ENCODE peak calls at places on chromosomes 1 and 21, in eight cellular contexts. One of them, this sample, is unnamed.

GRCh38 chr1:74271503-74271902 is 36.3 kb downstream of the TNNI3K start:
- DNase-seq in pancreas: no peak
- DNase-seq in AG04450: no peak
- DNase-seq in upper lobe of left lung: no peak
- DNase-seq in astrocyte: no peak
- DNase-seq in HCT116: no peak
- DNase-seq in fibroblast of lung: no peak
- DNase-seq in neural progenitor cell: no peak
- DNase-seq in this sample: no peak

GRCh38 chr21:44987301-44987885 is 47.6 kb downstream of the SLX9 start:
- DNase-seq in HCT116: no peak
- DNase-seq in upper lobe of left lung: no peak
- DNase-seq in AG04450: no peak
- DNase-seq in astrocyte: no peak
- DNase-seq in pancreas: no peak
- DNase-seq in fibroblast of lung: no peak
- DNase-seq in neural progenitor cell: no peak
- DNase-seq in this sample: no peak

GRCh38 chr1:95854457-95854856 is 620.4 kb downstream of the RWDD3 start:
- DNase-seq in upper lobe of left lung: no peak
- DNase-seq in astrocyte: no peak
- DNase-seq in pancreas: no peak
- DNase-seq in HCT116: no peak
- DNase-seq in fibroblast of lung: no peak
- DNase-seq in AG04450: no peak
- DNase-seq in neural progenitor cell: no peak
- DNase-seq in this sample: no peak

GRCh38 chr1:174769961-174770549 is 229.7 kb upstream of the CACYBP start:
- DNase-seq in astrocyte: peak; percentile 43
- DNase-seq in upper lobe of left lung: no peak
- DNase-seq in fibroblast of lung: peak; percentile 73
- DNase-seq in HCT116: peak; percentile 37
- DNase-seq in AG04450: peak; percentile 20
- DNase-seq in pancreas: no peak
- DNase-seq in neural progenitor cell: peak; percentile 53
- DNase-seq in this sample: no peak

GRCh38 chr1:89808429-89809117 is 12.3 kb upstream of the LRRC8D start:
- DNase-seq in pancreas: no peak
- DNase-seq in HCT116: no peak
- DNase-seq in neural progenitor cell: peak; percentile 42
- DNase-seq in AG04450: no peak
- DNase-seq in fibroblast of lung: peak; percentile 21
- DNase-seq in astrocyte: peak; percentile 59
- DNase-seq in upper lobe of left lung: no peak
- DNase-seq in this sample: no peak

GRCh38 chr1:243473281-243474210 is 217.7 kb downstream of the SDCCAG8 start:
- DNase-seq in neural progenitor cell: no peak
- DNase-seq in HCT116: no peak
- DNase-seq in fibroblast of lung: peak; percentile 74
- DNase-seq in pancreas: no peak
- DNase-seq in AG04450: no peak
- DNase-seq in upper lobe of left lung: no peak
- DNase-seq in astrocyte: peak; percentile 33
- DNase-seq in this sample: peak; percentile 20

GRCh38 chr1:34681481-34682451 is 73.1 kb upstream of the GJB5 start:
- DNase-seq in astrocyte: peak; percentile 10
- DNase-seq in AG04450: peak; percentile 4
- DNase-seq in neural progenitor cell: peak; percentile 62
- DNase-seq in upper lobe of left lung: peak; percentile 47
- DNase-seq in pancreas: peak; percentile 55
- DNase-seq in HCT116: peak; percentile 52
- DNase-seq in fibroblast of lung: peak; percentile 16
- DNase-seq in this sample: no peak

GRCh38 chr1:240230821-240231220 is 139.1 kb downstream of the FMN2 start:
- DNase-seq in HCT116: no peak
- DNase-seq in upper lobe of left lung: no peak
- DNase-seq in neural progenitor cell: no peak
- DNase-seq in pancreas: no peak
- DNase-seq in fibroblast of lung: no peak
- DNase-seq in astrocyte: no peak
- DNase-seq in AG04450: no peak
- DNase-seq in this sample: no peak

GRCh38 chr1:100717218-100717617 is 2.3 kb upstream of the VCAM1 start:
- DNase-seq in upper lobe of left lung: no peak
- DNase-seq in astrocyte: no peak
- DNase-seq in AG04450: no peak
- DNase-seq in HCT116: no peak
- DNase-seq in neural progenitor cell: no peak
- DNase-seq in fibroblast of lung: no peak
- DNase-seq in pancreas: no peak
- DNase-seq in this sample: no peak

GRCh38 chr1:154757149-154757548 is 112.9 kb downstream of the KCNN3 start:
- DNase-seq in astrocyte: no peak
- DNase-seq in upper lobe of left lung: no peak
- DNase-seq in fibroblast of lung: no peak
- DNase-seq in HCT116: no peak
- DNase-seq in neural progenitor cell: no peak
- DNase-seq in pancreas: no peak
- DNase-seq in AG04450: no peak
- DNase-seq in this sample: no peak

GRCh38 chr1:203521071-203521794 is 27.3 kb downstream of the OPTC start:
- DNase-seq in neural progenitor cell: no peak
- DNase-seq in fibroblast of lung: no peak
- DNase-seq in pancreas: peak; percentile 39
- DNase-seq in AG04450: no peak
- DNase-seq in astrocyte: no peak
- DNase-seq in upper lobe of left lung: peak; percentile 43
- DNase-seq in HCT116: no peak
- DNase-seq in this sample: no peak

GRCh38 chr1:25647106-25647505 is 30.5 kb downstream of the MAN1C1 start:
- DNase-seq in upper lobe of left lung: no peak
- DNase-seq in astrocyte: no peak
- DNase-seq in HCT116: no peak
- DNase-seq in AG04450: no peak
- DNase-seq in pancreas: no peak
- DNase-seq in neural progenitor cell: no peak
- DNase-seq in fibroblast of lung: no peak
- DNase-seq in this sample: no peak

GRCh38 chr1:40662864-40663263 is 2.6 kb downstream of the RIMS3 start:
- DNase-seq in HCT116: no peak
- DNase-seq in neural progenitor cell: no peak
- DNase-seq in AG04450: no peak
- DNase-seq in fibroblast of lung: peak; percentile 12
- DNase-seq in astrocyte: peak; percentile 36
- DNase-seq in upper lobe of left lung: no peak
- DNase-seq in pancreas: no peak
- DNase-seq in this sample: peak; percentile 20

GRCh38 chr1:86380257-86380861 is 15.8 kb downstream of the ODF2L start:
- DNase-seq in HCT116: peak; percentile 71
- DNase-seq in pancreas: no peak
- DNase-seq in upper lobe of left lung: no peak
- DNase-seq in fibroblast of lung: peak; percentile 93
- DNase-seq in astrocyte: peak; percentile 65
- DNase-seq in AG04450: peak; percentile 60
- DNase-seq in neural progenitor cell: peak; percentile 57
- DNase-seq in this sample: peak; percentile 10

GRCh38 chr1:53945183-53945432 is 391 bp downstream of the IFT25 start:
- DNase-seq in pancreas: no peak
- DNase-seq in neural progenitor cell: no peak
- DNase-seq in upper lobe of left lung: no peak
- DNase-seq in AG04450: no peak
- DNase-seq in astrocyte: peak; percentile 18
- DNase-seq in fibroblast of lung: no peak
- DNase-seq in HCT116: no peak
- DNase-seq in this sample: no peak
- H3K27ac ChIP-seq in pancreas: peak overlapping the region; percentile 88
- H3K27ac ChIP-seq in neural progenitor cell: no peak overlapping the region
- H3K27ac ChIP-seq in upper lobe of left lung: peak overlapping the region; percentile 85
- H3K27ac ChIP-seq in AG04450: peak overlapping the region; percentile 70
- H3K27ac ChIP-seq in astrocyte: peak overlapping the region; percentile 79
- H3K27ac ChIP-seq in fibroblast of lung: peak overlapping the region; percentile 89
- H3K27ac ChIP-seq in HCT116: peak overlapping the region; percentile 73
- H3K27ac ChIP-seq in this sample: peak overlapping the region; percentile 76

DNA sequence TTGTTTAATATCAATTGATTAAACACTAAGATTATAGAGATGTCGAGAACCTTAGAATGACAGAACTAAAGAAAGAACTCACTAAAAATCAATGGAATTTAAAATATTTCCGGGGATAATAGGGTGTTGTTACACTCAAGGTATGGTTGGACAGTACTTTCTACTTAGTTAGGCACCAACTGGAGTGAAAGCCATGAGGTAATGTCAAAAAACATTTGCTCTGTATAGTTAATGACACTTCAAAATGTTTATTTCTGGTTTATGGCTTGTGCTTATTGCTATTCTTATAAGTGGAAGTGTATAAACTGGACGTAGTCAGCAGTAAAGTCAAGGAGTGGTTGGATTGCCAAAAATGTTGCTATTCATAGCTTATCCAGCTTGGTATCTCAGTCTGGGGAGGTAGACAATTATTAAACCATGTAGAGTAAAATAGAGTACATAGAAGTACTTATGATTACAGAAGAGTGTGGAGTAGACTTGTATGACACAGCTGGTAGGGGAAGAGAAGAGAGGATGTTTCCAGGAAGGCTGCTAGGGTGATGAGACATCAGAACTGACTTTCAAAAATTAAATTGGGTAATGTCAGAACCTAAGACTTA is 56.5 kb upstream of the BMP8A start:
- DNase-seq in upper lobe of left lung: no peak
- DNase-seq in astrocyte: peak; percentile 47
- DNase-seq in neural progenitor cell: no peak
- DNase-seq in pancreas: no peak
- DNase-seq in HCT116: no peak
- DNase-seq in fibroblast of lung: no peak
- DNase-seq in AG04450: no peak
- DNase-seq in this sample: no peak
- H3K27ac ChIP-seq in upper lobe of left lung: no peak overlapping the region
- H3K27ac ChIP-seq in astrocyte: no peak overlapping the region
- H3K27ac ChIP-seq in neural progenitor cell: no peak overlapping the region
- H3K27ac ChIP-seq in pancreas: peak overlapping the region; percentile 64
- H3K27ac ChIP-seq in HCT116: no peak overlapping the region
- H3K27ac ChIP-seq in fibroblast of lung: no peak overlapping the region
- H3K27ac ChIP-seq in AG04450: no peak overlapping the region
- H3K27ac ChIP-seq in this sample: no peak overlapping the region

GRCh38 chr1:54794401-54795099 is 6.6 kb downstream of the TTC22 start:
- DNase-seq in neural progenitor cell: no peak
- DNase-seq in upper lobe of left lung: no peak
- DNase-seq in HCT116: no peak
- DNase-seq in fibroblast of lung: no peak
- DNase-seq in AG04450: no peak
- DNase-seq in pancreas: no peak
- DNase-seq in astrocyte: no peak
- DNase-seq in this sample: no peak
- H3K27ac ChIP-seq in neural progenitor cell: no peak overlapping the region
- H3K27ac ChIP-seq in upper lobe of left lung: no peak overlapping the region
- H3K27ac ChIP-seq in HCT116: no peak overlapping the region
- H3K27ac ChIP-seq in fibroblast of lung: no peak overlapping the region
- H3K27ac ChIP-seq in AG04450: no peak overlapping the region
- H3K27ac ChIP-seq in pancreas: peak overlapping the region; percentile 25
- H3K27ac ChIP-seq in astrocyte: no peak overlapping the region
- H3K27ac ChIP-seq in this sample: peak overlapping the region; percentile 74

DNA sequence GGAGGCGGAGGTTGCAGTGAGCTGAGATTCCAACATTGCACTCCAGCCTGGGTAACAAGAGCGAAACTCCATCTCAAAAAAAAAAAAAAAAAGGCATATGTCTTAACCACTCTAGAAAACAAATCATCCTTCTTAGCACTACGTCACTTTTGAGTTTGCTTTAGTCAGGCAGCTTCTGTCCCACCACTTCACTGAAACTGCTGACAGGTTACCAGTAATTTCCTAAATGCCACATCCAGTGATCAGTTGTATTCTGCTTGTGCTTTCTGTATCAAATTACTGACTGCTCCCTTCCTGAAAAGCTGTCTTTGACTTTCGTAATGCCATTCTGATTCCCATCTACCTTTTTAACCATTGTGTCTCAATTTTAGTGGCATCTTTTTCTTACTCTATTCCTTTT is 21.7 kb downstream of the RCOR3 start:
- DNase-seq in astrocyte: no peak
- DNase-seq in fibroblast of lung: no peak
- DNase-seq in AG04450: no peak
- DNase-seq in pancreas: no peak
- DNase-seq in HCT116: no peak
- DNase-seq in neural progenitor cell: no peak
- DNase-seq in upper lobe of left lung: no peak
- DNase-seq in this sample: no peak
- H3K27ac ChIP-seq in astrocyte: peak overlapping the region; percentile 4
- H3K27ac ChIP-seq in fibroblast of lung: no peak overlapping the region
- H3K27ac ChIP-seq in AG04450: peak overlapping the region; percentile 33
- H3K27ac ChIP-seq in pancreas: no peak overlapping the region
- H3K27ac ChIP-seq in HCT116: no peak overlapping the region
- H3K27ac ChIP-seq in neural progenitor cell: peak overlapping the region; percentile 65
- H3K27ac ChIP-seq in upper lobe of left lung: no peak overlapping the region
- H3K27ac ChIP-seq in this sample: no peak overlapping the region

DNA sequence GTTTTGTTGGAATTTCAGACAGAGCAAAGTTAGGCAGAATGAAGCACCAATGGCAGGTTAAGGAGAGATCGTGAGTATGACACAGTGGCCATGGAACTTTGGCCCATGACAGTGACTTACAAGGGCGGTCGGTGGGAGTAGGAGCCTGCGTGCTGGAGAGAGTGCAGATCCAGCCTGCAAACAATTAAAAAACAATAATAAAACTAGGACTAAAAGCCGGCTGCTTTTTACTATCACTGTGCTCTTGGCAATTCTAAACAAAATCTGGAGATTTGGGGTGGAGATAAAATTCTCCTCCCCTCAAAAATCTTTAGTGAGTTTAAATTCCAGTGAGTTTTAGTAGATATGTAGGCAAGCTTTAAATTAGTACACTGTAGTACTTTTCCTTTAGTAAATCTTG is 96.9 kb downstream of the DHRS3 start:
- DNase-seq in upper lobe of left lung: no peak
- DNase-seq in neural progenitor cell: no peak
- DNase-seq in AG04450: no peak
- DNase-seq in fibroblast of lung: no peak
- DNase-seq in astrocyte: no peak
- DNase-seq in pancreas: no peak
- DNase-seq in HCT116: no peak
- DNase-seq in this sample: no peak
- H3K27ac ChIP-seq in upper lobe of left lung: no peak overlapping the region
- H3K27ac ChIP-seq in neural progenitor cell: no peak overlapping the region
- H3K27ac ChIP-seq in AG04450: no peak overlapping the region
- H3K27ac ChIP-seq in fibroblast of lung: no peak overlapping the region
- H3K27ac ChIP-seq in astrocyte: no peak overlapping the region
- H3K27ac ChIP-seq in pancreas: no peak overlapping the region
- H3K27ac ChIP-seq in HCT116: no peak overlapping the region
- H3K27ac ChIP-seq in this sample: no peak overlapping the region